ENCODE peak calls at places on chromosomes 7 and 10, in eight cellular contexts. W is psoas muscle, T is A673, L is neural progenitor cell, D is HFFc6, C is lower leg skin, E is GM12878, K is astrocyte. O is an unnamed sample.

GRCh38 chr7:3404490-3404889 is 103.4 kb downstream of the SDK1 start:
- DNase-seq in W (no peak), T (peak), L (no peak), D (no peak), C (peak), E (no peak), K (peak), O (no peak)

GRCh38 chr10:29140991-29141390 is 147.9 kb upstream of the LYZL1 start:
- DNase-seq in W (no peak), T (no peak), L (no peak), D (peak), C (no peak), E (no peak), K (peak), O (no peak)

GRCh38 chr7:93232673-93233018 is 480 bp downstream of the VPS50 start:
- DNase-seq in W (no peak), T (peak), L (peak), D (no peak), C (no peak), E (no peak), K (no peak), O (no peak)

GRCh38 chr10:21336476-21337170 is 188.9 kb downstream of the SKIDA1 start:
- DNase-seq in W (peak), T (peak), L (peak), D (peak), C (peak), E (no peak), K (peak), O (peak)

GRCh38 chr7:41817386-41817785 is 114.5 kb upstream of the INHBA start:
- DNase-seq in W (no peak), T (no peak), L (no peak), D (peak), C (no peak), E (no peak), K (peak), O (no peak)

GRCh38 chr7:27172388-27172774 is 1.7 kb downstream of the HOXA10 start:
- DNase-seq in W (no peak), T (no peak), L (no peak), D (peak), C (no peak), E (no peak), K (no peak), O (peak)

GRCh38 chr7:22452142-22452763 is 47.7 kb downstream of the STEAP1B start:
- DNase-seq in W (peak), T (peak), L (peak), D (no peak), C (peak), E (no peak), K (peak), O (peak)

GRCh38 chr7:150895809-150896208 is 43.5 kb downstream of the AOC1 start:
- DNase-seq in W (no peak), T (no peak), L (no peak), D (no peak), C (no peak), E (no peak), K (no peak), O (no peak)

GRCh38 chr10:101379663-101380352 is 25.8 kb downstream of the BTRC start:
- DNase-seq in W (no peak), T (no peak), L (no peak), D (no peak), C (no peak), E (no peak), K (no peak), O (no peak)

GRCh38 chr10:86671985-86672710 is 3.8 kb downstream of the LDB3 start:
- DNase-seq in W (peak), T (no peak), L (peak), D (no peak), C (no peak), E (no peak), K (no peak), O (no peak)

GRCh38 chr10:33265621-33266020 is 68.8 kb downstream of the NRP1 start:
- DNase-seq in W (no peak), T (no peak), L (no peak), D (no peak), C (no peak), E (no peak), K (no peak), O (no peak)

GRCh38 chr10:8520382-8520781 is 465.9 kb downstream of the GATA3 start:
- DNase-seq in W (no peak), T (no peak), L (no peak), D (no peak), C (no peak), E (no peak), K (no peak), O (no peak)
- TF ChIP-seq CTCF in W (no peak), T (peak), L (peak), D (no peak), C (no peak), E (no peak), K (no peak), O (no peak)

DNA sequence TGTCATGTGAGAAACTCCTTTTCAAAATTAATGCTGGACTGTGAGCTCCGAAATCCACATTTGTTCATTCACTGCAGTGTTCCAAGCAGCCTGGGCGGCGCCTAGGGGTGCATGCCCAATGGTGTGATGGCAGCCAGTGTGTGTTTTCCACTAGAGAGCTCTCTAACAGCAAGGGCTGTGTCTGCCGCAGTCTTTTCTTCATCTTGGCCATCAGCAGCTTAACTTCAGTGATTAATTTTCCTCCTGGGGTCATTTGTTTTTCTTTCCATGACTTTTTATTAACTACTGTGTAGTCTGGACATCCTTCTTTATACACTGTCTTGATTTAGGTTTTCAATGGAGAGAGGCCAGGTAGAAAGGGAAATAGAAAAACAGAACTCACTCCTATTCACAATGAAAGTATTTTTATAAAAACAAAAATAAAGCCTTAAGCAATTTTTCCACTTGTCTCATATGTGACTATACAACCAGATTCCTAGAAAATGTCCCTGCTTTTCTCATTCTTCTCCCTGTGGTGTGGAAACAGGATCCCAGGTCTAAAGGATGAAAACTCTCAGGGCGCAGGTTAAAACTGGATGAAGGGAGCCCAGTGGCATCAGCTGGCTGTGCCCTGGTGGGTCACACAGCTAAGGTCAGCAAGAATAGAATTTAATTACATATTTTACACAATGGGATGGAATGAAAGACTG is 176.8 kb downstream of the PKD1L1 start:
- DNase-seq in W (peak), T (peak), L (no peak), D (no peak), C (peak), E (no peak), K (peak), O (no peak)
- TF ChIP-seq CTCF in W (no peak), T (no peak), L (no peak), D (no peak), C (no peak), E (no peak), K (no peak), O (no peak)

GRCh38 chr7:139634087-139634486 is 110.6 kb downstream of the CLEC2L start:
- DNase-seq in W (no peak), T (no peak), L (no peak), D (no peak), C (no peak), E (no peak), K (no peak), O (no peak)

GRCh38 chr7:139639563-139639962 is 116.1 kb downstream of the CLEC2L start:
- DNase-seq in W (no peak), T (no peak), L (no peak), D (no peak), C (no peak), E (no peak), K (no peak), O (no peak)

GRCh38 chr7:139631520-139632031 is 108.1 kb downstream of the CLEC2L start:
- DNase-seq in W (no peak), T (no peak), L (no peak), D (no peak), C (no peak), E (no peak), K (no peak), O (no peak)

GRCh38 chr7:139630643-139631519 is 107.4 kb downstream of the CLEC2L start:
- DNase-seq in W (no peak), T (no peak), L (no peak), D (no peak), C (no peak), E (no peak), K (no peak), O (no peak)

DNA sequence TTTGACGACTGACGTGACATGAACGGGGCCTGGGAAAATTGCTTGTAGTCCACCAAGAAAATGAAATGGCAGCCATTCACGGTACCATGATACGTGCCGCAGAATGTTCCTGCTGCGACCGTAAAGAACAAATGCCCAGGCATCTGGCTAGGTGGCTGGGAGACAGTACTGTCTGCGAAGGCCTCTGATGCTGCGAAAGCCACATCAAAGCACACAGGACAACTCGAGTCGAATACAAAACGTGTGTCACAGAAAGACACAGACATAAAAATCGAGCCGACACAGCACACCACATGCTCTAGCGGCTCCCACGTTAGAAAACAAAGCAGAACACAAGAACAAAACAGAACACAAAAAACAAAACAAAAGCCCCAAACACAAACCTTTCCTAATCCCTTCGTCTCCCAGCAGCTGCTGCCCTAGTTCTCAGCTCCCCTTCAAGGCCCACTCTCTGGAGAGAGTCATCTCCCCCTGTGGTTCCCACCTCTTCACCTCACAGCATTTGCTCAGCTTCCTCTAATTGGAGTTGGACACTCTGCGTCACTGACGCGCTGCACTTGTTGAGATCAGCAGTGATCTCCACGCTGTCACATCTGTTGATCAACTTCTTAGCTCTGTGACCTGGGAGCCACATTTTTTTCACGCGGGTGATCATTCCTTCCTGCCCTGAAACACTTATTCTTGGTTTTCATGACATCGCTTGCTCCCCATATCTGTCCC is 112.2 kb downstream of the CLEC2L start:
- DNase-seq in W (no peak), T (no peak), L (peak), D (no peak), C (no peak), E (no peak), K (no peak), O (no peak)
- TF ChIP-seq CTCF in W (no peak), T (no peak), L (no peak), D (no peak), C (no peak), E (no peak), K (no peak), O (no peak)

GRCh38 chr7:55572378-55573233 is at the start of gene VOPP1:
- DNase-seq in W (peak), T (peak), L (peak), D (no peak), C (no peak), E (no peak), K (peak), O (no peak)
- TF ChIP-seq CTCF in W (no peak), T (no peak), L (no peak), D (no peak), C (no peak), E (no peak), K (no peak), O (no peak)

DNA sequence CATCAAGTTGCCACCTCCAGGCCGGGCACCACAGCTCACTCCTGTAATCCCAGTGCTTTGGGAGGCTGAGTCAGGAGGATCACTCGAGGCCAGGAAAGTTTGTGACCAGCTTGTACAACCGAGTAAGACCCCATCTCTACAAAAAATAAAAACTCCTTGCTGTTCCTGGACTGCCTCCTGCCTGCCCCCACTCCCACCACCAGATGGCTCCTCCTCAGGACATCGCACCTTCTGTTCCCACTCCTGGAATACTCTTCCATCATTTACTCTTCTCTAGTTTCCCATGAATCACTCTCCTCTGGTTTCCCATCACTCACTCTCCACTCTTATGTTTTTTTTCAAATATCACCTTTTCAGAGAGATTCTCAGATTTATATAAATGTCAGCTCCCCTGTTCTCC is 540.7 kb downstream of the CALN1 start:
- DNase-seq in W (no peak), T (no peak), L (peak), D (no peak), C (no peak), E (no peak), K (no peak), O (no peak)
- TF ChIP-seq CTCF in W (no peak), T (no peak), L (peak), D (peak), C (no peak), E (no peak), K (peak), O (no peak)

GRCh38 chr10:75097666-75098285 is 13.7 kb upstream of the SAMD8 start:
- DNase-seq in W (no peak), T (peak), L (peak), D (no peak), C (no peak), E (no peak), K (no peak), O (no peak)
- TF ChIP-seq CTCF in W (no peak), T (peak), L (peak), D (peak), C (no peak), E (peak), K (no peak), O (no peak)

GRCh38 chr10:23293145-23293724 is 51.4 kb downstream of the C10orf67 start:
- DNase-seq in W (no peak), T (peak), L (peak), D (peak), C (no peak), E (peak), K (peak), O (no peak)

GRCh38 chr10:23291551-23292334 is 52.9 kb downstream of the C10orf67 start:
- DNase-seq in W (no peak), T (peak), L (no peak), D (no peak), C (no peak), E (no peak), K (no peak), O (no peak)

GRCh38 chr10:23293973-23294372 is 50.6 kb downstream of the C10orf67 start:
- DNase-seq in W (no peak), T (no peak), L (peak), D (no peak), C (no peak), E (no peak), K (no peak), O (no peak)

GRCh38 chr10:23294638-23295247 is 49.9 kb downstream of the C10orf67 start:
- DNase-seq in W (no peak), T (peak), L (peak), D (peak), C (no peak), E (no peak), K (no peak), O (no peak)
- TF ChIP-seq CTCF in W (no peak), T (peak), L (peak), D (peak), C (no peak), E (peak), K (peak), O (no peak)

O was measured in omental fat pad.